ENCODE peak calls at places on chromosome 18, in seven cellular contexts. O is gastrocnemius medialis, J is ovary, S is breast epithelium, K is IMR-90, P is NB4, B is body of pancreas. L is an unnamed sample.

GRCh38 chr18:54392621-54393023 is 34.9 kb downstream of the C18orf54 start:
- DNase-seq in J (no peak), S (no peak), B (no peak), K (peak; percentile 63), O (no peak), P (peak; percentile 67), L (no peak)

GRCh38 chr18:79945118-79946042 is 6.1 kb downstream of the SLC66A2 start:
- DNase-seq in S (peak; percentile 33), K (no peak), O (no peak), B (peak; percentile 11), P (no peak), J (no peak), L (no peak)

GRCh38 chr18:78984941-78985784 is 5.5 kb downstream of the SALL3 start:
- DNase-seq in P (peak; percentile 51), B (no peak), S (no peak), J (no peak), O (no peak), K (no peak), L (no peak)

GRCh38 chr18:57110295-57110694 is 36.6 kb upstream of the BOD1L2 start:
- DNase-seq in J (no peak), S (no peak), B (no peak), P (peak; percentile 17), O (no peak), K (no peak), L (no peak)

GRCh38 chr18:47343291-47343690 is 91.8 kb upstream of the SKOR2 start:
- DNase-seq in O (no peak), B (no peak), P (no peak), S (no peak), J (no peak), K (no peak), L (no peak)

GRCh38 chr18:23871410-23871809 is 143.1 kb upstream of the TTC39C start:
- DNase-seq in S (no peak), B (no peak), J (no peak), P (peak; percentile 49), K (no peak), O (no peak), L (no peak)

GRCh38 chr18:76349067-76349715 is 145.9 kb downstream of the ZNF516 start:
- DNase-seq in K (peak; percentile 67), B (peak; percentile 75), P (peak; percentile 77), J (peak; percentile 78), O (peak; percentile 17), S (no peak), L (peak; percentile 77)

GRCh38 chr18:47050468-47050867 is 15.0 kb upstream of the ELOA2 start:
- DNase-seq in B (peak; percentile 17), K (peak; percentile 60), O (no peak), J (no peak), P (peak; percentile 45), S (no peak), L (no peak)

GRCh38 chr18:79527656-79528055 is 131.9 kb downstream of the NFATC1 start:
- DNase-seq in S (no peak), J (peak; percentile 13), K (no peak), P (no peak), B (no peak), O (no peak), L (no peak)

GRCh38 chr18:7000484-7001096 is 117.0 kb downstream of the LAMA1 start:
- DNase-seq in J (no peak), B (no peak), S (no peak), K (peak; percentile 19), P (peak; percentile 24), O (no peak), L (no peak)

GRCh38 chr18:79940126-79940813 is 11.2 kb downstream of the SLC66A2 start:
- DNase-seq in K (no peak), S (peak; percentile 46), O (no peak), J (no peak), B (peak; percentile 9), P (no peak), L (no peak)

GRCh38 chr18:54742654-54743053 is 85.6 kb upstream of the RAB27B start:
- DNase-seq in O (peak; percentile 11), K (peak; percentile 99), S (no peak), P (no peak), B (peak; percentile 41), J (peak; percentile 67), L (peak; percentile 23)

GRCh38 chr18:41449612-41450011 is 505.4 kb upstream of the PIK3C3 start:
- DNase-seq in B (no peak), S (no peak), O (no peak), P (no peak), J (no peak), K (no peak), L (no peak)

GRCh38 chr18:8424917-8425725 is 184.1 kb upstream of the RAB12 start:
- DNase-seq in O (no peak), J (no peak), K (peak; percentile 75), S (no peak), B (no peak), P (peak; percentile 6), L (no peak)

GRCh38 chr18:11760498-11761158 is 71.6 kb downstream of the GNAL start:
- DNase-seq in S (no peak), B (no peak), O (no peak), J (no peak), P (no peak), K (no peak), L (no peak)

DNA sequence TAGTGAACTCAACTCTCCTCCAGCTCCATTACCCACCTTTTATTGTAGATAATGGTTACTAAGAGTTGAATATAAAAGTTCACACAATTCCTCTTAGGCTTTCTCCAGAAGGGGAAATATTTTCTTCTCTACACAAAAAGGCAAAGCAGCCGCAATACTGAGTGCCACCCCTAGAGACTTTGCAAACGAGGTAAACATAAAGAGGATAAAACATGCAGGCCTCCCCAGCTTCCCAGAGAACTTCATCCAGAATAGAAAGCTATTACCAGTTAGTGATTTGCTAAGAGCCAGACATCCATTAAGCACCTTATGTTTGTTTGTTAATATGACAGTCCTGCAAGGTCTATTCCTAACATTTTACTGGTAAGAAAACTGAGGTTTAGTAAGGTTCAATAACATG is 17.4 kb downstream of the ZNF521 start:
- DNase-seq in K (no peak), P (no peak), S (no peak), J (no peak), O (no peak), B (no peak), L (no peak)
- TF ChIP-seq CTCF in K (no peak), P (no peak), S (no peak), J (no peak), O (no peak), B (no peak), L (no peak)

GRCh38 chr18:51153659-51154371 is 43.7 kb downstream of the MEX3C start:
- DNase-seq in J (no peak), B (no peak), S (no peak), K (no peak), P (peak; percentile 70), O (no peak), L (no peak)
- TF ChIP-seq POLR2A in J (no peak), B (no peak), S (no peak), K (no peak), P (no peak), O (no peak), L (no peak)

DNA sequence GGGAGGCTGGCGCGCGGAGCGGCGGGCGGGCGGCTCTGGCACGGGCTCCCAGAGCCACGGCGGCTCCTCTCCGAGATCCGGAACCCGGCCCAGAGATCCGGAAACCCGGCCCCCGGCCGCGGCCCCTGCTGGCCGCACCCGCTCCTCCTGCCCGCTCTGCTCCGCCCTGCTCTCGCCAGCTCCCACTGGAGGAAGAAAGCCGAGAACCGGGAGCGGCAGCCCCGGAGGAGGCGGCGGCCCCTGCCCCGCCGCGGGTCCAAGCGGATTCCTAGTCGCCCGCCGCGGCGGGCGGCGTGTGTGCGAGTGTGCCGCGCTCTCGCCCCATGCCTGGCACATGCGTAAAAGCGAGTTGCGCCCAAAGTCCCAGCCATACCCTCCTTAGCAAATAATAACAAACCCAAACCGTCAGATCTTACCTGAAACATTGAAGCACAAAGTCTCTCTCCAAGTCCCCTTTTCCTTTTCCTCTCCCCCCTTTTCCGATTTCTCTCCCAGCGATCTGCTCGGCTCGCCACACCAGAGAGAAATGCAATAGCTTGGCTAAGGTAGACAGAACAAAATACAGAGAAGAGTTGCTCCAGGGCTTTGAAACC is 108.7 kb upstream of the KCTD1 start:
- DNase-seq in S (peak; percentile 75), P (peak; percentile 72), B (peak; percentile 68), J (peak; percentile 84), K (peak; percentile 36), O (no peak), L (peak; percentile 79)
- TF ChIP-seq CTCF in S (no peak), P (no peak), B (peak; percentile 31), J (no peak), K (peak; percentile 28), O (no peak), L (no peak)

DNA sequence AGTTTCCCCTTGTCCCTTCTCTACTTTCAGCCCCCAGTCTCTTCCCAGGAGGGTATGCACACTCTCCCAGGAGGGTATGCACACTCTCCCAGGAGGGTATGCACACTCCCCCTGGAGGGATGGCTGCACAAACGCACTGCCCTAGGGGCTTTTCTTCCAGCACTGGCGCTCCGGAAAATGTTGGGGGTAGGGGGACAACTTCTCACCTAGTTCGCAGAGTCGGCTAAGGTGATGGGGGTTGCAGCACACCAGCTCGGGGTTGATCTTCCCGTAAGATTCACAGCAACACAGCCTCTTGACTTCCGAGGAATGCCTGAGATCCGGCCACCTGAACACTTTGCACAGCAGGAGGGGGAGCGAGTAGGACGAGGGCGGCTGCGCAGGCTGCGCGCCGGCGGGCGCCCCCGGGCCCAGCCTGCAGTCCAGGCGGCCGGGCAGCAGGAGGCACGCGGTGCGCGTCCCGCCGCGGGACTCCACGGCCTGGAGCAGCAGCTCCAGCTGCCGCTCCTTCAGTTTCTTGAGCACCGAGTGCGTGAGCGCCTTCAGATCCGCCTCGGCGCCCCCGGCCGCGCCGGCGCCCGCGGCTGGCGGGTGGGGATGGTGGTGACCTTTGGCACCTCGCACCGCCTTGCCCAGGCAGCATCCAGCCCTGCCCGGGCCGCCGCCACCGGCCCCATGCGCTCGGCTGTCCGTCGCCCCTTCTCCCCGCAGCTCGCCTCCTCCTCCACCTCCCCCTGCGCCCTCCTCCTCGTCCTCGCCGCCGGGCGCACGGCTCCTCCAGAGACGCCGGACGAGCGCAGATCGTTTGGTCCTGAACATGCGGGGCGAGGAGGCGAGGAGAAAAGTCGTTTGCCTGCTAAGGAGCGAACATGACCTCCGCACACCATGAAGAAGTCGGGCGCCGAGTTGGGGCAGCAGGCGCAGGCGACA is 894 bp downstream of the SMAD7 start:
- DNase-seq in S (no peak), P (peak; percentile 76), B (peak; percentile 47), K (peak; percentile 60), O (no peak), J (peak; percentile 46), L (peak; percentile 83)
- TF ChIP-seq POLR2A in S (no peak), P (no peak), B (peak; percentile 12), K (peak; percentile 24), O (peak; percentile 34), J (no peak), L (peak; percentile 77)

GRCh38 chr18:74292541-74292858 is 737 bp upstream of the CYB5A start:
- DNase-seq in K (no peak), S (no peak), O (no peak), P (no peak), J (no peak), B (no peak), L (no peak)

GRCh38 chr18:74289137-74289536 is 2.6 kb downstream of the CYB5A start:
- DNase-seq in O (no peak), K (peak; percentile 35), J (no peak), B (no peak), S (no peak), P (peak; percentile 5), L (no peak)

GRCh38 chr18:74291771-74292540 is at the start of gene CYB5A:
- DNase-seq in J (peak; percentile 99), K (peak; percentile 93), S (peak; percentile 98), O (peak; percentile 97), B (peak; percentile 99), P (peak; percentile 95), L (peak; percentile 98)

GRCh38 chr18:74289946-74290478 is 1.8 kb downstream of the CYB5A start:
- DNase-seq in K (no peak), S (no peak), J (no peak), P (no peak), B (no peak), O (no peak), L (no peak)

GRCh38 chr18:74290831-74291770 is 662 bp downstream of the CYB5A start:
- DNase-seq in P (peak; percentile 8), J (peak; percentile 65), K (no peak), O (no peak), B (peak; percentile 86), S (peak; percentile 73), L (peak; percentile 65)
- TF ChIP-seq CTCF in P (no peak), J (no peak), K (no peak), O (no peak), B (peak; percentile 62), S (peak; percentile 40), L (no peak)

L was measured in thyroid gland.